ENCODE peak calls at places on chromosomes 3 and 15, in eight cellular contexts. C is stomach, Z is HepG2, X is SK-N-SH, J is esophagus muscularis mucosa, A is K562, W is sigmoid colon, U is transverse colon. V is an unnamed sample. For H3K4me1, the result is how much of the 10 kb centered on the place peaks cover.

GRCh38 chr3:102124301-102125158 is 275.2 kb downstream of the NFKBIZ start:
- DNase-seq in C (no peak), Z (no peak), X (no peak), J (no peak), A (no peak), W (no peak), U (no peak), V (no peak)

GRCh38 chr3:168495251-168495650 is 399.5 kb upstream of the GOLIM4 start:
- DNase-seq in C (no peak), Z (no peak), X (no peak), J (no peak), A (no peak), W (no peak), U (no peak), V (no peak)

GRCh38 chr3:123606527-123606926 is 21.7 kb upstream of the HACD2 start:
- DNase-seq in C (no peak), Z (peak), X (no peak), J (no peak), A (no peak), W (no peak), U (no peak), V (no peak)

GRCh38 chr15:78841307-78841706 is 30.0 kb upstream of the ADAMTS7 start:
- DNase-seq in C (no peak), Z (no peak), X (no peak), J (no peak), A (no peak), W (no peak), U (no peak), V (peak)

GRCh38 chr15:33963831-33964664 is 4.2 kb upstream of the CHRM5 start:
- DNase-seq in C (no peak), Z (peak), X (peak), J (no peak), A (peak), W (no peak), U (no peak), V (no peak)

GRCh38 chr3:56682458-56683121 is 475 bp downstream of the TASOR start:
- DNase-seq in C (peak), Z (peak), X (peak), J (peak), A (peak), W (peak), U (peak), V (peak)

GRCh38 chr3:129398803-129399144 is 29.7 kb downstream of the EFCAB12 start:
- DNase-seq in C (peak), Z (no peak), X (peak), J (no peak), A (peak), W (no peak), U (peak), V (no peak)

GRCh38 chr15:25268166-25268565 is 170.7 kb downstream of the UBE3A start:
- DNase-seq in C (no peak), Z (peak), X (no peak), J (no peak), A (no peak), W (no peak), U (no peak), V (no peak)

GRCh38 chr3:49244589-49245205 is 32.3 kb downstream of the C3orf62 start:
- DNase-seq in C (no peak), Z (no peak), X (no peak), J (no peak), A (peak), W (peak), U (no peak), V (no peak)

GRCh38 chr3:60303160-60303559 is 948.1 kb downstream of the FHIT start:
- DNase-seq in C (no peak), Z (no peak), X (no peak), J (no peak), A (no peak), W (no peak), U (no peak), V (no peak)

GRCh38 chr15:75024102-75024636 is 779 bp downstream of the PPCDC start:
- DNase-seq in C (no peak), Z (no peak), X (peak), J (no peak), A (no peak), W (no peak), U (no peak), V (no peak)

GRCh38 chr3:32945136-32945535 is 6.3 kb upstream of the CCR4 start:
- DNase-seq in C (no peak), Z (no peak), X (no peak), J (peak), A (no peak), W (no peak), U (no peak), V (no peak)

GRCh38 chr15:38518084-38518483 is 46.5 kb downstream of the RASGRP1 start:
- DNase-seq in C (no peak), Z (no peak), X (no peak), J (peak), A (no peak), W (no peak), U (no peak), V (no peak)

GRCh38 chr3:119647843-119648575 is 12.4 kb downstream of the POPDC2 start:
- DNase-seq in C (no peak), Z (no peak), X (no peak), J (no peak), A (no peak), W (no peak), U (no peak), V (no peak)

GRCh38 chr15:74573987-74574386 is 33.0 kb downstream of the ARID3B start:
- DNase-seq in C (no peak), Z (no peak), X (no peak), J (no peak), A (no peak), W (no peak), U (no peak), V (no peak)

GRCh38 chr3:18410205-18410604 is 14.9 kb downstream of the SATB1 start:
- DNase-seq in C (no peak), Z (no peak), X (no peak), J (no peak), A (no peak), W (no peak), U (no peak), V (no peak)

GRCh38 chr3:113212155-113212844 is 943 bp downstream of the BOC start:
- DNase-seq in C (no peak), Z (no peak), X (peak), J (peak), A (no peak), W (peak), U (no peak), V (no peak)

GRCh38 chr15:66044837-66045236 is 175.5 kb downstream of the RAB11A start:
- DNase-seq in C (no peak), Z (no peak), X (no peak), J (no peak), A (no peak), W (no peak), U (no peak), V (no peak)

GRCh38 chr3:168977696-168978374 is 685.7 kb downstream of the MECOM start:
- DNase-seq in C (no peak), Z (no peak), X (no peak), J (no peak), A (no peak), W (no peak), U (no peak), V (no peak)

GRCh38 chr3:74643636-74644035 is 29.2 kb upstream of the CNTN3 start:
- DNase-seq in C (peak), Z (no peak), X (peak), J (no peak), A (no peak), W (peak), U (peak), V (peak)

GRCh38 chr3:28250999-28251398 is 9.6 kb downstream of the CMC1 start:
- DNase-seq in C (no peak), Z (no peak), X (no peak), J (no peak), A (no peak), W (no peak), U (no peak), V (no peak)

GRCh38 chr3:43366466-43366865 is 80.1 kb downstream of the SNRK start:
- DNase-seq in C (peak), Z (no peak), X (no peak), J (no peak), A (no peak), W (no peak), U (no peak), V (peak)

GRCh38 chr15:96421211-96421610 is 90.7 kb downstream of the NR2F2 start:
- DNase-seq in C (peak), Z (no peak), X (no peak), J (no peak), A (no peak), W (no peak), U (no peak), V (no peak)

GRCh38 chr3:13012228-13012691 is 61.0 kb downstream of the IQSEC1 start:
- DNase-seq in C (peak), Z (no peak), X (no peak), J (no peak), A (no peak), W (peak), U (peak), V (peak)

GRCh38 chr3:25053360-25053759 is 374.7 kb upstream of the RARB start:
- DNase-seq in C (no peak), Z (peak), X (no peak), J (no peak), A (no peak), W (no peak), U (no peak), V (no peak)

GRCh38 chr3:66405701-66406091 is 95.1 kb downstream of the LRIG1 start:
- DNase-seq in C (no peak), Z (no peak), X (no peak), J (no peak), A (no peak), W (peak), U (peak), V (no peak)

GRCh38 chr3:195058311-195059005 is 212.5 kb downstream of the XXYLT1 start:
- DNase-seq in C (no peak), Z (no peak), X (no peak), J (no peak), A (no peak), W (peak), U (no peak), V (no peak)

GRCh38 chr3:41933154-41933676 is 28.7 kb downstream of the ULK4 start:
- DNase-seq in C (no peak), Z (no peak), X (no peak), J (peak), A (no peak), W (no peak), U (no peak), V (no peak)

GRCh38 chr3:194468086-194468485 is 18.7 kb downstream of the ATP13A3 start:
- DNase-seq in C (no peak), Z (no peak), X (no peak), J (no peak), A (no peak), W (no peak), U (no peak), V (no peak)

GRCh38 chr3:33277193-33277882 is at the start of gene FBXL2:
- DNase-seq in C (peak), Z (peak), X (peak), J (no peak), A (peak), W (peak), U (peak), V (peak)

GRCh38 chr3:195013411-195013810 is 257.5 kb downstream of the XXYLT1 start:
- DNase-seq in C (no peak), Z (no peak), X (no peak), J (no peak), A (no peak), W (peak), U (no peak), V (peak)

GRCh38 chr15:49556437-49556836 is 64.2 kb downstream of the FAM227B start:
- DNase-seq in C (no peak), Z (no peak), X (no peak), J (no peak), A (no peak), W (no peak), U (no peak), V (no peak)

GRCh38 chr15:73957276-73957675 is 31.0 kb downstream of the LOXL1 start:
- DNase-seq in C (no peak), Z (no peak), X (no peak), J (no peak), A (no peak), W (peak), U (no peak), V (peak)

GRCh38 chr15:34514251-34514760 is 69.1 kb downstream of the GOLGA8B start:
- DNase-seq in C (no peak), Z (no peak), X (peak), J (no peak), A (peak), W (peak), U (peak), V (no peak)

GRCh38 chr3:194285024-194285858 is 65.9 kb downstream of the CPN2 start:
- DNase-seq in C (no peak), Z (no peak), X (no peak), J (no peak), A (no peak), W (peak), U (no peak), V (peak)

GRCh38 chr3:111729087-111729846 is 129.8 kb upstream of the PHLDB2 start:
- DNase-seq in C (peak), Z (no peak), X (no peak), J (peak), A (no peak), W (peak), U (no peak), V (no peak)

GRCh38 chr15:57551717-57552677 is 39.7 kb upstream of the MYZAP start:
- DNase-seq in C (peak), Z (peak), X (no peak), J (no peak), A (no peak), W (no peak), U (no peak), V (no peak)

GRCh38 chr3:183291511-183292031 is 38.5 kb downstream of the B3GNT5 start:
- DNase-seq in C (no peak), Z (peak), X (no peak), J (no peak), A (no peak), W (no peak), U (no peak), V (no peak)
- H3K4me1 ChIP-seq in C (under half), Z (under half), X (under half), J (under half), A (under half), W (under half), U (under half), V (under half)

GRCh38 chr3:36303286-36303685 is 77.0 kb upstream of the STAC start:
- DNase-seq in C (no peak), Z (no peak), X (no peak), J (no peak), A (no peak), W (no peak), U (no peak), V (no peak)
- TF ChIP-seq EP300 in C (no peak), Z (no peak), X (no peak), J (no peak), A (no peak), W (no peak), U (no peak), V (no peak)

DNA sequence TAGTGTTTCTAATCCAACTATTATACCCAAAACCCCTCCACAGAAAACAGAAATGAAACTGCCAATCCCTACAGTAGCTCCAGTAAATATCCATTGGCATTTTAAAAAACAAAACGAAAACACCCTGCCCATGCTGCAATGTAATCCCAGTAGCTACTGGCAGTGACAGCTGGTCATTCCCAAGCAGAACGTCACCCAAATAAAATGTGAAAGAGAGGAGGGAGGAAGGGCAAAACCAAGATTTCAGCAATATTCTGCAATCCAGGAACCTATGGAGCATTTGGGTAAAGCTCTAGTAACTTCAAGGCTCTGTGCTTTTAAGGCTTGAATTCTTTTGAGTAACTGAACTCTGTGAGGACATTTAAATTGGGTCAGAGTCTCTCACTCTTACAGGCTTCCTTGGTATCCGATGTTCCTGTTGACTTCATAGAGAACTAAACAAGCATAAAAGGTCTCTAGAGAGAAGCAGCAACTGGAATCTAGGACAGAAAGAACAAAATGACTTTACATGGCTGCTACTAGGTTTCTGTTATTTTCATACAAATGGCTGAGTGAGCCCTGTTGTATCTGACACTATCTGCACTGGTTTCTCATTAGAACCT is 136.2 kb downstream of the TNIK start:
- DNase-seq in C (no peak), Z (no peak), X (no peak), J (no peak), A (no peak), W (no peak), U (no peak), V (no peak)
- TF ChIP-seq POLR2AphosphoS5 in C (no peak), Z (no peak), X (no peak), J (no peak), A (no peak), W (no peak), U (peak), V (no peak)

GRCh38 chr15:90402230-90402629 is 14.2 kb downstream of the IQGAP1 start:
- DNase-seq in C (no peak), Z (peak), X (no peak), J (no peak), A (no peak), W (peak), U (no peak), V (peak)

GRCh38 chr15:90402806-90403205 is 14.8 kb downstream of the IQGAP1 start:
- DNase-seq in C (no peak), Z (no peak), X (no peak), J (no peak), A (no peak), W (no peak), U (no peak), V (no peak)

GRCh38 chr15:90401499-90401898 is 13.5 kb downstream of the IQGAP1 start:
- DNase-seq in C (no peak), Z (no peak), X (no peak), J (no peak), A (no peak), W (no peak), U (no peak), V (no peak)

GRCh38 chr15:90400005-90400758 is 12.1 kb downstream of the IQGAP1 start:
- DNase-seq in C (no peak), Z (peak), X (no peak), J (no peak), A (no peak), W (no peak), U (no peak), V (no peak)

GRCh38 chr15:90400759-90401314 is 12.8 kb downstream of the IQGAP1 start:
- DNase-seq in C (peak), Z (peak), X (peak), J (no peak), A (peak), W (peak), U (peak), V (no peak)
- H3K4me1 ChIP-seq in C (half or more), Z (under half), X (under half), J (half or more), A (under half), W (half or more), U (half or more), V (half or more)

GRCh38 chr3:197577366-197578074 is 21.8 kb upstream of the BDH1 start:
- DNase-seq in C (no peak), Z (no peak), X (no peak), J (no peak), A (peak), W (no peak), U (no peak), V (no peak)
- TF ChIP-seq EP300 in C (no peak), Z (no peak), X (no peak), J (no peak), A (peak), W (no peak), U (no peak), V (no peak)

GRCh38 chr3:127738192-127738840 is 65.6 kb downstream of the ABTB1 start:
- DNase-seq in C (peak), Z (no peak), X (no peak), J (no peak), A (no peak), W (no peak), U (peak), V (no peak)
- TF ChIP-seq POLR2AphosphoS5 in C (peak), Z (no peak), X (no peak), J (peak), A (no peak), W (no peak), U (peak), V (no peak)

GRCh38 chr3:105809204-105809893 is 59.5 kb downstream of the CBLB start:
- DNase-seq in C (no peak), Z (peak), X (no peak), J (no peak), A (no peak), W (no peak), U (no peak), V (no peak)

GRCh38 chr3:105812194-105812586 is 56.6 kb downstream of the CBLB start:
- DNase-seq in C (no peak), Z (no peak), X (no peak), J (no peak), A (no peak), W (no peak), U (no peak), V (no peak)

GRCh38 chr3:105811518-105812193 is 57.2 kb downstream of the CBLB start:
- DNase-seq in C (no peak), Z (no peak), X (no peak), J (no peak), A (no peak), W (no peak), U (no peak), V (no peak)

DNA sequence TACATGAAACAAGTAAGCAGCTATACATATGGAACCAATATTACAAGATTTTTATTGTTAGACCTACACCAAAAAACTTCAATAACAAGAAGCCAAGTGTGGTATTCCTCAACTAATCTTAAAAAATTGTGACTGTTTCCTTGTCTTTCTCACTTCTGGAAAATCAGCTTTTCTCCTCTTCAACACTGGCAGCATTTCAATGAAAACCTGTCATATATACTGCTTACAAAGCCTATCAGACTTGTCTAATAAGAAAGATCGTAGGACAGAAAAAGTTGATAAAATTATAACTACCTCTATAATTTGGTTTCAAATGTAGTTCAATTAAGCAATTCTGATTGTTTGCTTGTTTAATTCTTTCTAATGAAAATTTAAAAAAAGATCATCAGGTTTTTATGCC is 55.1 kb downstream of the CBLB start:
- DNase-seq in C (no peak), Z (no peak), X (no peak), J (no peak), A (no peak), W (no peak), U (no peak), V (no peak)
- H3K4me1 ChIP-seq in C (half or more), Z (under half), X (under half), J (under half), A (under half), W (under half), U (under half), V (under half)

DNA sequence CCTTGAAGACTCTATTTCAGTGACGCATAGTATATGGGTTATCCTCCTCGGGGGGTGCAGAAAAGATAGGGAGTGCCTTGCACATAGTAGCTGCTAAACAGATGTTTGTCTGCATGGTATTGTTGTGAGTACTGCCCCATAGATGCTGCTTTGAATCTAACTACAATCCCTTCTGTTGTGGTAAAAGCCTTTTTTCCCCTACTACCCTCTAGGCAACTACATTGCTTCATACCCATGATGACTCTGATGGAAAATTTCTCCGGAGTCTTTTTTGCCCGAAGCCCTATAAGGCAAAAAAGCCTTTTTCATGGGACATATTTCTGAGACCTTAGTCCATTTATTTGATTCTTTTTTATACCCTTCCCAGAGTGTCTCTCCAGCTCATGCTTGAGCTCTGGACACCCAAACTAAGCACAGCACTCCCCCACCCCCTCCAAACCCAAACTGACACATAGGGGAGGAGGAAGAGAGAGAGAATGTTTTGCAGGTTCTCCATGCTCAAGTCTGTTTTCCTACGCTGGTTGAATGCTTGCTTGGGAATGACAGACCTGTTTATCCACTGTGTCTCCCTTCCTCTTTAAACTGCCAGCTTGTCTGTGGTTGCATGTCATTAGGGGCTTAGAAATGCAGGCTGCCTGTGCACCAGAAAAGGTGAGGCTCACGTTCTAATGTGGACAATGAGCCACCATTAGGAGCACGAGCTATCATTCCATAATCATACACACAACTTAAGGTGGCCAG is 52.9 kb downstream of the LRTM1 start:
- DNase-seq in C (no peak), Z (no peak), X (no peak), J (no peak), A (no peak), W (no peak), U (no peak), V (no peak)
- TF ChIP-seq EP300 in C (no peak), Z (no peak), X (no peak), J (no peak), A (no peak), W (no peak), U (no peak), V (no peak)